ENCODE peak calls at places on chromosomes 1 and 21, in ten cellular contexts. T is activated naive CD4-positive, alpha-beta T cell; C is CD4-positive, alpha-beta T cell; P is heart right ventricle; I is Daoy; G is C1 segment of cervical spinal cord; E is activated CD8-positive, alpha-beta T cell treated with anti-CD3 and anti-CD28 coated beads, Interleukin-2, amount 10 ng/mL, durations not matched to agents 7 days and 5 days; M is GM12892; B is H54; A is AG04450. D is an unnamed sample.
A peak's percentile ranks its signal among the peaks of the same experiment; 100 is the strongest.

GRCh38 chr1:106978477-106979322 is 77.8 kb upstream of the PRMT6 start:
- DNase-seq in B (no peak), C (no peak), P (no peak), I (no peak), T (no peak), G (no peak), M (no peak), E (no peak), A (no peak), D (no peak)

GRCh38 chr1:1781526-1781903 is 3.2 kb upstream of the NADK start:
- DNase-seq in G (no peak), A (no peak), M (no peak), I (no peak), B (no peak), P (no peak), E (no peak), C (no peak), T (no peak), D (no peak)

GRCh38 chr1:205812271-205812877 is 624 bp downstream of the SLC41A1 start:
- DNase-seq in C (no peak), P (no peak), I (peak; percentile 23), T (peak; percentile 29), E (peak; percentile 31), G (peak; percentile 79), B (peak; percentile 45), A (no peak), M (no peak), D (no peak)

GRCh38 chr1:232293361-232293760 is 336.6 kb downstream of the SIPA1L2 start:
- DNase-seq in C (no peak), A (no peak), B (no peak), M (no peak), P (no peak), G (no peak), I (no peak), T (no peak), E (no peak), D (no peak)

GRCh38 chr1:206882555-206882954 is 14.7 kb upstream of the IL24 start:
- DNase-seq in G (no peak), M (no peak), C (no peak), I (no peak), T (no peak), A (no peak), P (no peak), E (peak; percentile 13), B (no peak), D (no peak)

GRCh38 chr1:78560811-78561210 is 59.4 kb upstream of the IFI44L start:
- DNase-seq in C (no peak), M (no peak), P (no peak), B (no peak), I (no peak), T (no peak), E (no peak), A (no peak), G (no peak), D (no peak)

GRCh38 chr1:247111259-247111635 is 7.1 kb upstream of the ZNF669 start:
- DNase-seq in G (no peak), I (no peak), T (no peak), P (peak; percentile 39), C (no peak), A (no peak), B (peak; percentile 38), E (no peak), M (no peak), D (no peak)

GRCh38 chr1:111778541-111779051 is 22.9 kb downstream of the DDX20 start:
- DNase-seq in C (no peak), G (no peak), I (no peak), P (no peak), B (no peak), M (no peak), T (no peak), A (no peak), E (no peak), D (no peak)

GRCh38 chr1:7218210-7218832 is 433.1 kb downstream of the CAMTA1 start:
- DNase-seq in P (no peak), T (no peak), E (peak; percentile 49), C (no peak), B (no peak), I (peak; percentile 46), G (peak; percentile 11), A (no peak), M (no peak), D (no peak)

GRCh38 chr1:20733361-20733975 is 965 bp upstream of the SH2D5 start:
- DNase-seq in I (no peak), M (no peak), C (no peak), B (no peak), P (no peak), G (no peak), A (no peak), E (no peak), T (no peak), D (peak; percentile 40)

GRCh38 chr21:34734696-34735095 is 65.9 kb downstream of the CLIC6 start:
- DNase-seq in A (no peak), P (no peak), G (no peak), M (no peak), T (no peak), B (no peak), C (no peak), E (no peak), I (no peak), D (no peak)

GRCh38 chr1:224513383-224513782 is 78.8 kb upstream of the WDR26 start:
- DNase-seq in E (no peak), C (no peak), A (no peak), I (no peak), M (no peak), B (no peak), P (no peak), T (no peak), G (no peak), D (no peak)

GRCh38 chr1:22709891-22710687 is 550 bp upstream of the EPHB2 start:
- DNase-seq in A (no peak), C (no peak), T (no peak), G (peak; percentile 85), P (peak; percentile 70), M (peak; percentile 37), E (no peak), I (peak; percentile 73), B (peak; percentile 63), D (no peak)

GRCh38 chr1:156727914-156728598 is at the start of gene METTL25B:
- DNase-seq in B (peak; percentile 74), P (peak; percentile 80), M (peak; percentile 73), C (peak; percentile 43), I (peak; percentile 90), E (peak; percentile 86), G (peak; percentile 86), A (no peak), T (peak; percentile 71), D (peak; percentile 90)

GRCh38 chr1:50978852-50979781 is 9.1 kb downstream of the CDKN2C start:
- DNase-seq in T (no peak), B (no peak), E (peak; percentile 40), A (no peak), G (peak; percentile 17), C (no peak), M (no peak), P (no peak), I (peak; percentile 49), D (no peak)

GRCh38 chr1:28122183-28122582 is 33.8 kb upstream of the EYA3 start:
- DNase-seq in I (no peak), T (no peak), P (no peak), A (no peak), C (no peak), B (no peak), M (no peak), G (no peak), E (no peak), D (no peak)

GRCh38 chr1:185825556-185825955 is 91.4 kb downstream of the HMCN1 start:
- DNase-seq in A (no peak), P (no peak), T (no peak), I (no peak), C (no peak), E (no peak), G (no peak), M (no peak), B (no peak), D (no peak)

GRCh38 chr21:46401186-46401910 is 57.3 kb upstream of the DIP2A start:
- DNase-seq in E (no peak), A (no peak), B (no peak), P (no peak), M (no peak), T (no peak), C (no peak), I (no peak), G (no peak), D (no peak)

GRCh38 chr1:228824377-228824776 is 89.1 kb downstream of the RHOU start:
- DNase-seq in E (no peak), I (no peak), C (no peak), B (no peak), G (no peak), P (no peak), M (no peak), T (no peak), A (no peak), D (no peak)

GRCh38 chr1:35298464-35298863 is 30.0 kb downstream of the ZMYM4 start:
- DNase-seq in E (peak; percentile 45), T (no peak), G (peak; percentile 17), C (peak; percentile 2), P (no peak), A (no peak), M (peak; percentile 28), B (no peak), I (peak; percentile 21), D (peak; percentile 66)

GRCh38 chr1:9594471-9595155 is 5.9 kb downstream of the TMEM201 start:
- DNase-seq in B (no peak), C (no peak), I (no peak), T (no peak), G (no peak), P (no peak), M (no peak), E (no peak), A (no peak), D (no peak)

GRCh38 chr21:46159390-46159789 is 4.0 kb upstream of the FTCD start:
- DNase-seq in M (no peak), I (peak; percentile 1), G (no peak), A (no peak), T (no peak), P (no peak), E (no peak), B (no peak), C (no peak), D (no peak)

GRCh38 chr21:30044447-30045064 is 104.8 kb upstream of the GRIK1 start:
- DNase-seq in C (no peak), I (no peak), G (no peak), T (no peak), P (no peak), B (no peak), M (no peak), A (no peak), E (peak; percentile 21), D (no peak)

GRCh38 chr1:211577277-211577825 is 1.6 kb downstream of the SLC30A1 start:
- DNase-seq in B (no peak), P (no peak), M (no peak), C (no peak), I (no peak), A (no peak), T (no peak), E (no peak), G (no peak), D (no peak)

GRCh38 chr21:38506606-38507331 is 8.5 kb upstream of the ERG start:
- DNase-seq in I (no peak), B (no peak), P (no peak), E (peak; percentile 45), A (no peak), C (no peak), T (no peak), G (no peak), M (no peak), D (no peak)

GRCh38 chr1:195577748-195578147 is 1030.5 kb downstream of the KCNT2 start:
- DNase-seq in B (no peak), A (no peak), M (no peak), I (no peak), C (no peak), T (no peak), P (no peak), G (no peak), E (no peak), D (no peak)

GRCh38 chr1:7940745-7941436 is at the start of gene TNFRSF9:
- DNase-seq in C (no peak), I (peak; percentile 91), T (no peak), E (peak; percentile 62), G (no peak), A (no peak), B (no peak), M (no peak), P (no peak), D (no peak)

GRCh38 chr21:36079010-36079649 is 9.3 kb downstream of the CBR1 start:
- DNase-seq in T (peak; percentile 27), P (no peak), A (no peak), E (peak; percentile 62), I (peak; percentile 47), C (peak; percentile 6), M (no peak), G (no peak), B (no peak), D (no peak)